ENCODE peak calls at places on chromosomes 16 and 17, in eight cellular contexts. M, N, X, V, Q, C, P and Y are unnamed samples.
A peak's percentile ranks its signal among the peaks of the same experiment; 100 is the strongest.

GRCh38 chr16:65548470-65548869 is 426.6 kb upstream of the CDH11 start:
- DNase-seq in M (no peak), N (no peak), X (no peak), V (no peak), Q (no peak), C (no peak), P (no peak), Y (no peak)

GRCh38 chr17:76353004-76353598 is 615 bp downstream of the PRPSAP1 start:
- DNase-seq in M (peak; percentile 56), N (peak; percentile 45), X (no peak), V (no peak), Q (no peak), C (peak; percentile 38), P (peak; percentile 52), Y (no peak)

GRCh38 chr16:6297666-6298435 is 1034.8 kb upstream of the RBFOX1 start:
- DNase-seq in M (no peak), N (no peak), X (no peak), V (no peak), Q (no peak), C (no peak), P (no peak), Y (no peak)

GRCh38 chr16:55502801-55503366 is 6.0 kb upstream of the LPCAT2 start:
- DNase-seq in M (peak; percentile 78), N (peak; percentile 72), X (no peak), V (no peak), Q (peak; percentile 93), C (no peak), P (peak; percentile 16), Y (no peak)

GRCh38 chr16:68079616-68080344 is 5.4 kb upstream of the NFATC3 start:
- DNase-seq in M (no peak), N (peak; percentile 77), X (peak; percentile 43), V (peak; percentile 97), Q (no peak), C (no peak), P (no peak), Y (no peak)

GRCh38 chr17:17970699-17971430 is 1.3 kb downstream of the TOM1L2 start:
- DNase-seq in M (no peak), N (no peak), X (no peak), V (no peak), Q (no peak), C (no peak), P (no peak), Y (no peak)

GRCh38 chr16:66515543-66516171 is 34.3 kb downstream of the TK2 start:
- DNase-seq in M (no peak), N (peak; percentile 34), X (no peak), V (no peak), Q (no peak), C (no peak), P (no peak), Y (no peak)

GRCh38 chr16:89779231-89779912 is 37.1 kb downstream of the FANCA start:
- DNase-seq in M (no peak), N (no peak), X (no peak), V (no peak), Q (no peak), C (no peak), P (no peak), Y (no peak)

GRCh38 chr17:45021607-45022287 is 29.7 kb downstream of the DCAKD start:
- DNase-seq in M (no peak), N (peak; percentile 89), X (peak; percentile 31), V (peak; percentile 3), Q (no peak), C (peak; percentile 86), P (peak; percentile 59), Y (peak; percentile 75)

GRCh38 chr17:44916781-44917241 is 1.5 kb upstream of the GFAP start:
- DNase-seq in M (peak; percentile 73), N (peak; percentile 39), X (no peak), V (no peak), Q (peak; percentile 25), C (no peak), P (no peak), Y (no peak)

GRCh38 chr17:2212328-2212981 is 91.1 kb downstream of the SMG6 start:
- DNase-seq in M (no peak), N (no peak), X (no peak), V (no peak), Q (no peak), C (no peak), P (no peak), Y (no peak)

GRCh38 chr16:86117756-86118155 is 218.8 kb downstream of the IRF8 start:
- DNase-seq in M (no peak), N (no peak), X (no peak), V (no peak), Q (no peak), C (no peak), P (no peak), Y (no peak)

GRCh38 chr16:85446846-85447656 is 166.1 kb upstream of the GSE1 start:
- DNase-seq in M (no peak), N (no peak), X (no peak), V (peak; percentile 52), Q (no peak), C (no peak), P (peak; percentile 14), Y (no peak)

GRCh38 chr17:26962255-26963162 is 331.4 kb upstream of the WSB1 start:
- DNase-seq in M (no peak), N (no peak), X (no peak), V (no peak), Q (no peak), C (no peak), P (no peak), Y (no peak)

GRCh38 chr16:59593256-59593655 is 859.1 kb upstream of the GOT2 start:
- DNase-seq in M (no peak), N (no peak), X (no peak), V (no peak), Q (no peak), C (no peak), P (no peak), Y (no peak)

GRCh38 chr17:43021739-43022512 is at the start of gene VAT1:
- DNase-seq in M (peak; percentile 89), N (peak; percentile 93), X (peak; percentile 34), V (peak; percentile 51), Q (peak; percentile 56), C (peak; percentile 68), P (peak; percentile 85), Y (peak; percentile 71)

GRCh38 chr17:34301986-34302385 is 16.4 kb downstream of the CCL11 start:
- DNase-seq in M (no peak), N (no peak), X (no peak), V (no peak), Q (no peak), C (no peak), P (no peak), Y (no peak)